ENCODE peak calls at places on chromosomes 1 and 21, in five cellular contexts. I is CD8-positive, alpha-beta T cell; J is osteoblast; M is transverse colon; K is IMR-90. A is an unnamed sample.
A peak's percentile ranks its signal among the peaks of the same experiment; 100 is the strongest.

GRCh38 chr1:204341380-204341779 is 18.3 kb downstream of the PLEKHA6 start:
- DNase-seq in M (peak; percentile 59), J (peak; percentile 85), K (peak; percentile 90), I (no peak), A (no peak)

GRCh38 chr1:12541274-12542137 is 76.5 kb downstream of the DHRS3 start:
- DNase-seq in J (peak; percentile 91), I (no peak), M (peak; percentile 5), K (peak; percentile 67), A (peak; percentile 61)

GRCh38 chr1:221706862-221707582 is 34.9 kb downstream of the DUSP10 start:
- DNase-seq in K (no peak), M (no peak), I (no peak), J (no peak), A (no peak)

GRCh38 chr1:169550294-169550693 is 36.0 kb downstream of the F5 start:
- DNase-seq in K (peak; percentile 38), I (no peak), J (peak; percentile 26), M (no peak), A (no peak)

GRCh38 chr1:179038528-179039281 is 13.0 kb downstream of the FAM20B start:
- DNase-seq in I (no peak), M (no peak), J (no peak), K (no peak), A (no peak)

GRCh38 chr1:84855168-84855567 is 37.8 kb downstream of the LPAR3 start:
- DNase-seq in I (no peak), M (no peak), J (no peak), K (peak; percentile 41), A (no peak)

GRCh38 chr1:33327587-33328325 is 6.9 kb upstream of the A3GALT2 start:
- DNase-seq in J (peak; percentile 98), M (peak; percentile 35), K (peak; percentile 99), I (no peak), A (peak; percentile 59)

GRCh38 chr1:209870151-209870831 is 42.5 kb downstream of the UTP25 start:
- DNase-seq in I (no peak), M (no peak), J (no peak), K (peak; percentile 13), A (no peak)

GRCh38 chr1:35777109-35777508 is 7.3 kb upstream of the CLSPN start:
- DNase-seq in J (no peak), M (no peak), I (no peak), K (no peak), A (no peak)

GRCh38 chr1:93746009-93746408 is 64.4 kb upstream of the BCAR3 start:
- DNase-seq in J (no peak), I (no peak), K (no peak), M (no peak), A (no peak)

GRCh38 chr1:29655945-29656866 is 419.9 kb downstream of the PTPRU start:
- DNase-seq in K (peak; percentile 16), M (no peak), I (no peak), J (no peak), A (no peak)

GRCh38 chr1:117661027-117661426 is 55.2 kb downstream of the TENT5C start:
- DNase-seq in I (peak; percentile 39), K (no peak), M (no peak), J (no peak), A (no peak)

GRCh38 chr21:25567472-25567871 is 39.8 kb downstream of the MRPL39 start:
- DNase-seq in I (no peak), M (no peak), K (no peak), J (no peak), A (no peak)
- TF ChIP-seq CTCF in I (no peak), M (no peak), K (no peak), J (no peak), A (no peak)

GRCh38 chr1:3514404-3514803 is 59.9 kb downstream of the ARHGEF16 start:
- DNase-seq in M (no peak), I (no peak), K (no peak), J (no peak), A (no peak)
- H3K4me1 ChIP-seq in M (no peaks in the 10 kb centered on the region), I (no peaks in the 10 kb centered on the region), K (no peaks in the 10 kb centered on the region), J (peaks cover 14% of the 10 kb centered on the region), A (no peaks in the 10 kb centered on the region)

GRCh38 chr1:185704181-185704580 is 30.0 kb upstream of the HMCN1 start:
- DNase-seq in J (no peak), I (no peak), K (no peak), M (no peak), A (no peak)
- H3K4me3 ChIP-seq in J (no peak overlapping the region), I (no peak overlapping the region), K (no peak overlapping the region), M (no peak overlapping the region), A (no peak overlapping the region)

DNA sequence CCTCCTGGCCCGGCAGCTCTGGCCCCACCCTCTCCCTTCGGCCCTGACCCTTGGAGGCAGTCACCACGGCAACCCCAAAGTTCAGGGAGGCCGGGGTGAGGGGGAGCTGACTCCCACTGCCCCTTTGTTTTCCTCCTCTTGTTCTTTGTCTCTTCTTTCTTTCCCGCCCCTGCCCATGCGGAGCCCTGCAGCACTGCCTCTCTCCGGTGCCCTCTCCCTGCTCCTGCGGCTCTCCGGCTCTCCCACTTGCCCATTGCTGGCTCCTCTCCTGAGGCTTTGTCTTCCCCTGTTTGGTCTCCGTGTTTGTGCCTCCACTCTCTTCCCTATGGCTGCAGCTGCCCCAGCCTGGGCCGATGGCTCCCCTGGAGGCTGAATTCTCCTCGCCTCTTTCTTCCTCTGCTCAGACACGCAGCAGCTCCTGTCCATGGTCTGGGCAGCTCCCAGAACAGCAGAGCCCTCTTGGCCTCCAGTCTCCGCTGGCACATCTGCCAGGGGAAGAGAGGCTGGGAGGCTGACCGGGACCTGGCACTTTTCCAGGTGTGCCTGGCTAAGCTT is 5.8 kb downstream of the CELSR2 start:
- DNase-seq in M (no peak), J (peak; percentile 90), K (no peak), I (no peak), A (no peak)
- TF ChIP-seq CTCF in M (no peak), J (no peak), K (no peak), I (no peak), A (no peak)

GRCh38 chr21:33236799-33237198 is 7.1 kb downstream of the IFNAR2 start:
- DNase-seq in J (no peak), I (no peak), M (no peak), K (no peak), A (no peak)
- H3K4me1 ChIP-seq in J (peaks cover 17% of the 10 kb centered on the region), I (peaks cover 94% of the 10 kb centered on the region), M (no peaks in the 10 kb centered on the region), K (peaks cover 4% of the 10 kb centered on the region), A (peaks cover 74% of the 10 kb centered on the region)

DNA sequence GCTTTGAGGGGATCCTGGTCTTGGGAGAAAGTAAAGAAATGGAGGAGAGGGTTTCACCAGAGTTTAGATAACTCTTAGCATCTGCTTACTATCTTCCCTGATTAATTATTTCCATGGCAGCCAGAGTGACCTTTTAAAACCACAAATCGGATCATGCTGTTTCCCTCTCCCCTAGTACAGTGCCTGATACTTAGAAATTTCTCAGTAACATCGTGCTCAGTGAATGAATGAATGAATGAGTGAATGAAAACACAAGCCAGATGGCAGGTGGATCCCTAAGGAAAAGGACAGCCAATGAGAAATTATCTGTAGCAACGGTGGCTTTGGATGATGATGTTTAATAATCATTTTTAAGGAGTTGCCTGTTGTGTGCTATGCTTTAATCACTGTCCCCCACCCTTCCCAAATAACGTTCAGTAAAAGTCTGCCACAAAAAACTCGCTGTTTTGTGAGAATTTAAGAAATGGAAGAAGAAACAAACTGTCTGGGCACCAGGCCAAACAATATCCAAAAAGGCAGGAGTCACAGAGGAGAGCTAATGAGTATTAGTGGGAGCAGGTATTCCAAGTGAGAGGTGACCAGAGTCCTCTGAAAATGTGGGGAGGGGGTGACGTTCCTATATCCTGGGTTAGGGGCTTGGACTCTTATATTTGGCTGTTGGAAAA is 737 bp upstream of the SMAP2 start:
- DNase-seq in J (no peak), K (no peak), M (no peak), I (no peak), A (no peak)
- H3K4me3 ChIP-seq in J (peak overlapping the region; percentile 94), K (no peak overlapping the region), M (peak overlapping the region; percentile 99), I (peak overlapping the region; percentile 81), A (peak overlapping the region; percentile 84)

GRCh38 chr1:37342736-37343135 is 131.6 kb upstream of the ZC3H12A start:
- DNase-seq in J (no peak), I (no peak), M (no peak), K (no peak), A (no peak)
- TF ChIP-seq CTCF in J (no peak), I (no peak), M (no peak), K (no peak), A (no peak)

DNA sequence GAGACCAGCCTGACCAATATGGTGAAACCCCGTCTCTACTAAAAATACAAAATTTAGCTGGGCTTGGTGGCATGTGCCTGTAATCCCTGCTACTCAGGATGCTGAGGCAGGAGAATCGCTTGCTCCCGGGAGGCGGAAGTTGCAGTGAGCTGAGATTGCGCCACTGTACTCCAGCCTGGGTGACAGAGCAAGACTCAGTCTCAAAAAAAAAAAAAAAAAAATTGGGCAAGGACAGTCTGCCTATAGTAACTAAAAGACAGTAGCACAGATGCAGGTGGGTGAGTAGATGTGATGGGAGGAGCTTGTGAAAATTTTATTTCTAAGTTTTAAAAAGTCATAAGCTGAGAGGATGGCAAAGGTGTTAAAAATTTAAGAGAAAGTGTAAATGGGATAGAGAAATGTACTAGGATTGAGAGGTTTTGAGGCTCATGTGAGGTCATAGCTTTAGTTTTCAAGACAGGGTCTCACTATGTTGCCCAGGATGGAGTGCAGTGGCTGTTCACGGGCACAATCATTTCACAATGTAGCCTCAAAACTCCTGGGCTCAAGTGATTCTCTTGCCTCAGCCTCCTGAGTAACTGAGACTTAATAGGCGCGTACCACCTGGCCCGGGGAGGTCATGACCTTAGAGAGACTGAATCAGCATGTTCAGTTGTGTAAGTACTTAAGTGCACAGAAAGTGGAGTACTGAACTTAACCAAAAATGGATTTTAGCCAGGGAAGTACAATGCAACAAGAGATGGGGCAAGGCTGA is 33.7 kb downstream of the PTP4A2 start:
- DNase-seq in J (no peak), K (peak; percentile 43), I (no peak), M (no peak), A (peak; percentile 39)
- H3K4me1 ChIP-seq in J (no peaks in the 10 kb centered on the region), K (peaks cover 1% of the 10 kb centered on the region), I (no peaks in the 10 kb centered on the region), M (no peaks in the 10 kb centered on the region), A (peaks cover 7% of the 10 kb centered on the region)

DNA sequence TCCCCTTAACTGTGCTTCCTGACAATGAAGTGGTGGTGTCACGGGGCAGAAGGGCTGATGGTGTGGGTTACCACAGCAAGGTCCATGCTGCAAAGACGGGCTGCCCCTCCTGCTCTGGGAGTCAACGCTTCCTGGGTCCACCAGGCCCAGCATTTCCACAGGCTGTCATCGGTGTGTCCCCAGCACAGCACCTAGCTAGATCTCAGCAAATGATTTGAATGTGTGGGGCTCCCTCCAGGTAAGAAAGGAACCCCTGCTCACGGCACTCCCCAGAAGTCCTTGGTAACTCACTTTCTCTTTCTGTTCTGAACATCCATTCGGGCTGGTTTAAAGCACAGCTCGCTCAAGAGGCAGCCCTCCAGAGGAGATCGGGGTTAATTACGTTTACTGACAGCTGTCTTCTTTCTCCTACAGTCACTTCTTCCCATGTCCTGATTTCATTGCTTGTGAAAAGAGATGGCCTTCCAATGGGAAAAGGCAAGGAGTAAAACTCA is 27.3 kb downstream of the HIVEP3 start:
- DNase-seq in K (peak; percentile 54), M (peak; percentile 30), J (peak; percentile 41), I (peak; percentile 45), A (no peak)
- H3K4me3 ChIP-seq in K (peak overlapping the region; percentile 47), M (peak overlapping the region; percentile 31), J (peak overlapping the region; percentile 72), I (peak overlapping the region; percentile 56), A (peak overlapping the region; percentile 56)

GRCh38 chr1:205678286-205679111 is 1.8 kb downstream of the SLC45A3 start:
- DNase-seq in J (peak; percentile 92), I (no peak), K (peak; percentile 55), M (no peak), A (peak; percentile 45)

GRCh38 chr1:205676597-205676996 is 3.7 kb downstream of the SLC45A3 start:
- DNase-seq in M (no peak), K (no peak), J (peak; percentile 53), I (no peak), A (no peak)

GRCh38 chr1:205681364-205681763 is 1.1 kb upstream of the SLC45A3 start:
- DNase-seq in M (no peak), I (no peak), K (no peak), J (no peak), A (no peak)

GRCh38 chr1:205677152-205677551 is 3.2 kb downstream of the SLC45A3 start:
- DNase-seq in M (no peak), K (no peak), J (no peak), I (no peak), A (no peak)

GRCh38 chr1:205680073-205680851 is at the start of gene SLC45A3:
- DNase-seq in J (peak; percentile 95), K (no peak), I (peak; percentile 40), M (peak; percentile 60), A (peak; percentile 28)
- TF ChIP-seq CTCF in J (no peak), K (no peak), I (no peak), M (no peak), A (no peak)